ENCODE peak calls at places on chromosomes 3 and 15, in nine cellular contexts. W, E, N, A, J, B, S, T and D are unnamed samples.

GRCh38 chr15:101407439-101407838 is 82.1 kb downstream of the PCSK6 start:
- DNase-seq in W (no peak), B (no peak), A (no peak), E (no peak), S (no peak), J (no peak), T (no peak), N (no peak), D (no peak)

GRCh38 chr3:168579010-168579409 is 483.3 kb upstream of the GOLIM4 start:
- DNase-seq in E (no peak), S (no peak), J (no peak), A (no peak), B (no peak), T (no peak), W (no peak), N (no peak), D (no peak)

GRCh38 chr15:70265466-70265978 is 167.8 kb upstream of the TLE3 start:
- DNase-seq in E (no peak), S (no peak), N (no peak), T (no peak), W (no peak), A (no peak), J (no peak), B (no peak), D (no peak)

GRCh38 chr15:81160312-81161214 is 26.5 kb downstream of the CFAP161 start:
- DNase-seq in N (no peak), W (peak), A (peak), B (no peak), J (peak), E (no peak), S (peak), T (peak), D (peak)

GRCh38 chr3:143056372-143056771 is 55.0 kb downstream of the U2SURP start:
- DNase-seq in T (no peak), N (no peak), S (no peak), J (no peak), B (no peak), A (no peak), E (no peak), W (no peak), D (no peak)

GRCh38 chr15:78977091-78977571 is 32.3 kb upstream of the CTSH start:
- DNase-seq in T (no peak), E (no peak), A (no peak), B (no peak), S (no peak), J (no peak), N (no peak), W (no peak), D (peak)

GRCh38 chr3:171566803-171567422 is 106.7 kb upstream of the TNIK start:
- DNase-seq in W (peak), B (peak), N (no peak), E (no peak), T (peak), A (peak), J (peak), S (no peak), D (peak)

GRCh38 chr3:176663819-176664218 is 533.5 kb downstream of the TBL1XR1 start:
- DNase-seq in A (peak), T (peak), N (no peak), S (no peak), W (peak), B (peak), E (no peak), J (peak), D (peak)

GRCh38 chr15:27679621-27680521 is 419.2 kb downstream of the OCA2 start:
- DNase-seq in W (no peak), J (no peak), B (no peak), S (no peak), N (no peak), A (no peak), T (no peak), E (no peak), D (peak)

GRCh38 chr15:32824777-32825176 is 107.0 kb downstream of the GREM1 start:
- DNase-seq in S (no peak), A (peak), T (peak), E (no peak), N (no peak), W (peak), J (peak), B (no peak), D (no peak)